ENCODE peak calls at places on chromosomes 7 and 10, in seven cellular contexts. X, A, T, O, U, W and V are unnamed samples.
A peak's percentile ranks its signal among the peaks of the same experiment; 100 is the strongest.

GRCh38 chr7:55472928-55473725 is 99.2 kb downstream of the VOPP1 start:
- DNase-seq in X (no peak), A (peak; percentile 69), T (no peak), O (no peak), U (no peak), W (no peak), V (no peak)

GRCh38 chr10:98555011-98555619 is 108.4 kb upstream of the HPS1 start:
- DNase-seq in X (no peak), A (no peak), T (no peak), O (peak; percentile 9), U (no peak), W (peak; percentile 30), V (peak; percentile 19)

GRCh38 chr10:55098452-55098851 is 297.4 kb upstream of the PCDH15 start:
- DNase-seq in X (no peak), A (no peak), T (no peak), O (no peak), U (no peak), W (no peak), V (no peak)

GRCh38 chr10:99329891-99330674 is 927 bp downstream of the CNNM1 start:
- DNase-seq in X (no peak), A (peak; percentile 73), T (peak; percentile 4), O (no peak), U (no peak), W (no peak), V (peak; percentile 18)

GRCh38 chr7:27249724-27250636 is 7.4 kb downstream of the EVX1 start:
- DNase-seq in X (no peak), A (no peak), T (no peak), O (no peak), U (no peak), W (no peak), V (no peak)

GRCh38 chr7:114953724-114954123 is 31.8 kb downstream of the MDFIC start:
- DNase-seq in X (no peak), A (no peak), T (no peak), O (no peak), U (no peak), W (no peak), V (no peak)

GRCh38 chr10:49310460-49310859 is 11.5 kb downstream of the C10orf71 start:
- DNase-seq in X (no peak), A (no peak), T (no peak), O (no peak), U (no peak), W (no peak), V (no peak)

GRCh38 chr10:29189272-29189671 is 99.6 kb upstream of the LYZL1 start:
- DNase-seq in X (no peak), A (no peak), T (no peak), O (no peak), U (no peak), W (no peak), V (no peak)

GRCh38 chr7:47576031-47576908 is 5.6 kb downstream of the TNS3 start:
- DNase-seq in X (no peak), A (no peak), T (peak; percentile 68), O (no peak), U (no peak), W (no peak), V (peak; percentile 31)

GRCh38 chr7:16492513-16493062 is 27.1 kb upstream of the SOSTDC1 start:
- DNase-seq in X (peak; percentile 56), A (no peak), T (peak; percentile 46), O (no peak), U (no peak), W (no peak), V (no peak)

GRCh38 chr10:32112055-32112454 is 55.8 kb upstream of the KIF5B start:
- DNase-seq in X (peak; percentile 52), A (no peak), T (peak; percentile 64), O (no peak), U (no peak), W (no peak), V (peak; percentile 46)

GRCh38 chr7:44634839-44635591 is 28.6 kb downstream of the OGDH start:
- DNase-seq in X (no peak), A (no peak), T (no peak), O (no peak), U (no peak), W (no peak), V (no peak)

GRCh38 chr7:74083928-74084721 is 521 bp downstream of the LIMK1 start:
- DNase-seq in X (no peak), A (no peak), T (peak; percentile 59), O (peak; percentile 65), U (no peak), W (peak; percentile 51), V (peak; percentile 55)

GRCh38 chr10:114448897-114449296 is 44.6 kb upstream of the AFAP1L2 start:
- DNase-seq in X (no peak), A (no peak), T (no peak), O (no peak), U (no peak), W (no peak), V (no peak)

GRCh38 chr7:87886875-87887274 is 10.6 kb downstream of the DBF4 start:
- DNase-seq in X (no peak), A (no peak), T (peak; percentile 56), O (peak; percentile 39), U (no peak), W (no peak), V (peak; percentile 46)

GRCh38 chr7:77800158-77800557 is 1.6 kb downstream of the PHTF2 start:
- DNase-seq in X (peak; percentile 58), A (no peak), T (peak; percentile 57), O (no peak), U (no peak), W (no peak), V (no peak)

GRCh38 chr10:128268015-128268722 is 141.9 kb upstream of the MKI67 start:
- DNase-seq in X (peak; percentile 18), A (no peak), T (no peak), O (peak; percentile 12), U (no peak), W (peak; percentile 72), V (no peak)

GRCh38 chr7:33674804-33675411 is 230.4 kb upstream of the BMPER start:
- DNase-seq in X (no peak), A (no peak), T (no peak), O (no peak), U (no peak), W (no peak), V (no peak)

GRCh38 chr10:57864789-57865676 is 402.7 kb downstream of the IPMK start:
- DNase-seq in X (no peak), A (no peak), T (no peak), O (no peak), U (no peak), W (no peak), V (no peak)

GRCh38 chr7:99386584-99387238 is 12.2 kb downstream of the ARPC1B start:
- DNase-seq in X (no peak), A (no peak), T (peak; percentile 37), O (no peak), U (no peak), W (peak; percentile 49), V (peak; percentile 48)

GRCh38 chr10:22821501-22821900 is 106.4 kb upstream of the ARMC3 start:
- DNase-seq in X (peak; percentile 47), A (no peak), T (peak; percentile 86), O (no peak), U (no peak), W (no peak), V (peak; percentile 65)

GRCh38 chr10:51653025-51653424 is 46.4 kb downstream of the CSTF2T start:
- DNase-seq in X (no peak), A (no peak), T (peak; percentile 39), O (no peak), U (no peak), W (no peak), V (no peak)

GRCh38 chr7:35267372-35267771 is 13.5 kb upstream of the TBX20 start:
- DNase-seq in X (no peak), A (no peak), T (no peak), O (no peak), U (no peak), W (no peak), V (no peak)

GRCh38 chr10:88293073-88293472 is 290.0 kb downstream of the RNLS start:
- DNase-seq in X (no peak), A (no peak), T (peak; percentile 29), O (no peak), U (no peak), W (no peak), V (no peak)

GRCh38 chr10:92822060-92822634 is 26.2 kb upstream of the EXOC6 start:
- DNase-seq in X (peak; percentile 76), A (no peak), T (peak; percentile 95), O (no peak), U (no peak), W (no peak), V (peak; percentile 85)

GRCh38 chr7:128178611-128179010 is 62.5 kb upstream of the LEP start:
- DNase-seq in X (no peak), A (no peak), T (no peak), O (no peak), U (no peak), W (no peak), V (no peak)

GRCh38 chr7:111633878-111634277 is 71.6 kb upstream of the IMMP2L start:
- DNase-seq in X (no peak), A (no peak), T (no peak), O (no peak), U (no peak), W (no peak), V (no peak)

GRCh38 chr7:105132835-105133234 is 118.8 kb downstream of the KMT2E start:
- DNase-seq in X (no peak), A (no peak), T (no peak), O (no peak), U (no peak), W (no peak), V (no peak)

GRCh38 chr10:94016727-94017714 is 23.3 kb downstream of the PLCE1 start:
- DNase-seq in X (peak; percentile 59), A (no peak), T (peak; percentile 62), O (no peak), U (no peak), W (no peak), V (no peak)

GRCh38 chr7:5218564-5219360 is 28.7 kb downstream of the WIPI2 start:
- DNase-seq in X (no peak), A (peak; percentile 85), T (no peak), O (no peak), U (no peak), W (no peak), V (no peak)

GRCh38 chr10:99742240-99742639 is 10.2 kb downstream of the CUTC start:
- DNase-seq in X (no peak), A (no peak), T (peak; percentile 43), O (no peak), U (no peak), W (no peak), V (peak; percentile 66)